ENCODE peak calls at places on chromosomes 4 and X, in eight cellular contexts. F is astrocyte of the spinal cord; I is RPMI7951; E is T-cell; L is type B pancreatic cell; Z is activated CD4-positive, alpha-beta T cell treated with anti-CD3 and anti-CD28 coated beads, Interleukin-2, amount 50 U/mL, for 1 hour; C is anterior cingulate cortex; H is HTR-8/SVneo. N is an unnamed sample.

GRCh38 chrX:142483965-142484364 is 278.9 kb upstream of the MAGEC2 start:
- DNase-seq in F (no peak), I (no peak), E (no peak), L (no peak), Z (no peak), C (no peak), H (no peak), N (no peak)

GRCh38 chrX:24520472-24520871 is 55.4 kb downstream of the PDK3 start:
- DNase-seq in F (no peak), I (no peak), E (no peak), L (no peak), Z (no peak), C (no peak), H (no peak), N (no peak)

GRCh38 chr4:43867908-43868307 is 580.7 kb downstream of the KCTD8 start:
- DNase-seq in F (no peak), I (no peak), E (no peak), L (no peak), Z (no peak), C (no peak), H (no peak), N (no peak)

GRCh38 chrX:9147086-9147485 is 113.2 kb upstream of the FAM9B start:
- DNase-seq in F (no peak), I (no peak), E (no peak), L (no peak), Z (no peak), C (no peak), H (no peak), N (no peak)

GRCh38 chrX:115330498-115331138 is 41.1 kb downstream of the LUZP4 start:
- DNase-seq in F (peak), I (peak), E (no peak), L (no peak), Z (no peak), C (peak), H (peak), N (peak)

GRCh38 chrX:153968754-153969124 is 2.9 kb downstream of the HCFC1 start:
- DNase-seq in F (peak), I (no peak), E (no peak), L (no peak), Z (peak), C (no peak), H (no peak), N (no peak)

GRCh38 chr4:106368678-106369077 is at the start of gene GIMD1:
- DNase-seq in F (no peak), I (no peak), E (no peak), L (no peak), Z (no peak), C (no peak), H (no peak), N (no peak)

GRCh38 chr4:1205641-1206298 is 33.4 kb upstream of the SPON2 start:
- DNase-seq in F (no peak), I (no peak), E (no peak), L (peak), Z (no peak), C (no peak), H (no peak), N (no peak)

GRCh38 chrX:137427813-137428212 is 138.1 kb upstream of the ZIC3 start:
- DNase-seq in F (peak), I (no peak), E (no peak), L (no peak), Z (no peak), C (no peak), H (no peak), N (no peak)

GRCh38 chrX:111868726-111869638 is 7.0 kb upstream of the TRPC5OS start:
- DNase-seq in F (peak), I (no peak), E (no peak), L (no peak), Z (no peak), C (no peak), H (no peak), N (no peak)

GRCh38 chr4:1255699-1256098 is 6.8 kb upstream of the CTBP1 start:
- DNase-seq in F (no peak), I (no peak), E (no peak), L (no peak), Z (no peak), C (no peak), H (no peak), N (no peak)

GRCh38 chr4:183098080-183098722 is 856 bp upstream of the WWC2 start:
- DNase-seq in F (peak), I (peak), E (no peak), L (peak), Z (peak), C (no peak), H (no peak), N (no peak)

GRCh38 chr4:121655320-121656268 is 41.2 kb downstream of the ANXA5 start:
- DNase-seq in F (no peak), I (no peak), E (no peak), L (no peak), Z (no peak), C (no peak), H (no peak), N (no peak)

GRCh38 chrX:12984629-12985303 is 9.9 kb downstream of the TMSB4X start:
- DNase-seq in F (peak), I (peak), E (no peak), L (no peak), Z (peak), C (no peak), H (peak), N (no peak)

GRCh38 chrX:3393581-3394111 is 47.2 kb upstream of the MXRA5 start:
- DNase-seq in F (peak), I (peak), E (no peak), L (no peak), Z (no peak), C (no peak), H (peak), N (peak)

GRCh38 chr4:139869810-139870209 is 204.2 kb downstream of the MGST2 start:
- DNase-seq in F (no peak), I (no peak), E (no peak), L (no peak), Z (no peak), C (no peak), H (no peak), N (no peak)

GRCh38 chr4:15936495-15936894 is 2.0 kb downstream of the FGFBP1 start:
- DNase-seq in F (no peak), I (no peak), E (no peak), L (no peak), Z (no peak), C (no peak), H (no peak), N (no peak)

GRCh38 chr4:5138389-5138788 is 87.1 kb downstream of the STK32B start:
- DNase-seq in F (no peak), I (no peak), E (no peak), L (no peak), Z (no peak), C (no peak), H (no peak), N (no peak)

GRCh38 chr4:15744016-15744415 is 34.1 kb upstream of the CD38 start:
- DNase-seq in F (peak), I (no peak), E (no peak), L (no peak), Z (no peak), C (no peak), H (no peak), N (no peak)